ENCODE peak calls at places on chromosomes 2 and 18, in seven cellular contexts. A is right atrium auricular region, T is GM23338, S is hepatocyte, W is cardiac muscle cell, J is heart left ventricle, E is Panc1. M is an unnamed sample.
A peak's percentile ranks its signal among the peaks of the same experiment; 100 is the strongest.

GRCh38 chr2:28408764-28409599 is 16.3 kb downstream of the FOSL2 start:
- DNase-seq in T (no peak), J (no peak), E (no peak), W (no peak), A (no peak), S (no peak), M (no peak)

GRCh38 chr2:113276906-113277425 is 1.8 kb downstream of the PAX8 start:
- DNase-seq in W (no peak), T (peak; percentile 80), S (no peak), E (no peak), A (no peak), J (no peak), M (no peak)

GRCh38 chr2:127084611-127085031 is 22.3 kb downstream of the BIN1 start:
- DNase-seq in T (no peak), S (peak; percentile 48), W (no peak), A (no peak), E (no peak), J (no peak), M (no peak)

GRCh38 chr2:10362096-10362897 is 59.6 kb downstream of the HPCAL1 start:
- DNase-seq in E (no peak), W (no peak), S (no peak), J (no peak), T (no peak), A (no peak), M (no peak)

GRCh38 chr2:38615237-38615636 is 12.5 kb upstream of the HNRNPLL start:
- DNase-seq in A (no peak), E (no peak), J (no peak), W (no peak), S (no peak), T (no peak), M (no peak)

GRCh38 chr2:168348076-168348475 is 100.7 kb upstream of the STK39 start:
- DNase-seq in A (no peak), W (peak; percentile 70), J (peak; percentile 45), E (no peak), T (peak; percentile 86), S (peak; percentile 67), M (peak; percentile 57)

GRCh38 chr18:71849407-71849806 is 694.7 kb downstream of the CBLN2 start:
- DNase-seq in A (no peak), W (no peak), T (peak; percentile 3), E (no peak), S (no peak), J (no peak), M (no peak)

GRCh38 chr18:74994502-74995403 is 214.2 kb downstream of the PTGR3 start:
- DNase-seq in W (no peak), E (peak; percentile 80), A (no peak), T (no peak), J (no peak), S (no peak), M (no peak)

GRCh38 chr18:61851940-61852451 is 40.8 kb downstream of the RNF152 start:
- DNase-seq in E (no peak), A (no peak), J (no peak), W (no peak), S (no peak), T (no peak), M (no peak)

GRCh38 chr2:68594674-68595492 is 48.5 kb upstream of the PROKR1 start:
- DNase-seq in A (no peak), T (peak; percentile 72), E (peak; percentile 35), S (peak; percentile 39), J (peak; percentile 26), W (peak; percentile 17), M (peak; percentile 18)

GRCh38 chr2:234994340-234995321 is 42.8 kb downstream of the SH3BP4 start:
- DNase-seq in S (no peak), J (no peak), E (no peak), A (no peak), W (no peak), T (no peak), M (no peak)

GRCh38 chr2:76413436-76413835 is 702.7 kb upstream of the GCFC2 start:
- DNase-seq in T (no peak), A (no peak), E (no peak), W (no peak), J (no peak), S (no peak), M (no peak)

GRCh38 chr18:37327063-37327577 is 238.5 kb downstream of the CELF4 start:
- DNase-seq in A (no peak), T (no peak), E (no peak), W (no peak), J (no peak), S (no peak), M (no peak)

GRCh38 chr2:141493936-141494335 is 636.9 kb downstream of the LRP1B start:
- DNase-seq in J (no peak), E (no peak), W (no peak), S (no peak), A (no peak), T (no peak), M (no peak)

GRCh38 chr18:9712130-9712577 is 4.1 kb downstream of the RAB31 start:
- DNase-seq in W (no peak), A (peak; percentile 49), T (no peak), J (no peak), E (no peak), S (no peak), M (no peak)

GRCh38 chr2:27065128-27065527 is 6.3 kb downstream of the OST4 start:
- DNase-seq in S (no peak), E (no peak), J (no peak), T (no peak), W (no peak), A (no peak), M (no peak)
- H3K36me3 ChIP-seq in S (no peaks in the 10 kb centered on the region), E (no peaks in the 10 kb centered on the region), J (peaks cover 21% of the 10 kb centered on the region), T (peaks cover 3% of the 10 kb centered on the region), W (peaks cover 21% of the 10 kb centered on the region), A (peaks cover 25% of the 10 kb centered on the region), M (no peaks in the 10 kb centered on the region)

GRCh38 chr18:76955529-76956170 is 133.3 kb downstream of the ZNF236 start:
- DNase-seq in A (no peak), J (no peak), T (no peak), S (no peak), E (no peak), W (no peak), M (no peak)

GRCh38 chr18:76952747-76953146 is 130.4 kb downstream of the ZNF236 start:
- DNase-seq in J (no peak), T (no peak), W (no peak), E (no peak), S (no peak), A (no peak), M (no peak)

GRCh38 chr18:76951600-76952247 is 129.4 kb downstream of the ZNF236 start:
- DNase-seq in J (no peak), S (no peak), W (no peak), E (no peak), A (no peak), T (no peak), M (no peak)

GRCh38 chr18:76956648-76957047 is 134.3 kb downstream of the ZNF236 start:
- DNase-seq in S (no peak), T (no peak), E (no peak), A (no peak), W (no peak), J (no peak), M (no peak)

DNA sequence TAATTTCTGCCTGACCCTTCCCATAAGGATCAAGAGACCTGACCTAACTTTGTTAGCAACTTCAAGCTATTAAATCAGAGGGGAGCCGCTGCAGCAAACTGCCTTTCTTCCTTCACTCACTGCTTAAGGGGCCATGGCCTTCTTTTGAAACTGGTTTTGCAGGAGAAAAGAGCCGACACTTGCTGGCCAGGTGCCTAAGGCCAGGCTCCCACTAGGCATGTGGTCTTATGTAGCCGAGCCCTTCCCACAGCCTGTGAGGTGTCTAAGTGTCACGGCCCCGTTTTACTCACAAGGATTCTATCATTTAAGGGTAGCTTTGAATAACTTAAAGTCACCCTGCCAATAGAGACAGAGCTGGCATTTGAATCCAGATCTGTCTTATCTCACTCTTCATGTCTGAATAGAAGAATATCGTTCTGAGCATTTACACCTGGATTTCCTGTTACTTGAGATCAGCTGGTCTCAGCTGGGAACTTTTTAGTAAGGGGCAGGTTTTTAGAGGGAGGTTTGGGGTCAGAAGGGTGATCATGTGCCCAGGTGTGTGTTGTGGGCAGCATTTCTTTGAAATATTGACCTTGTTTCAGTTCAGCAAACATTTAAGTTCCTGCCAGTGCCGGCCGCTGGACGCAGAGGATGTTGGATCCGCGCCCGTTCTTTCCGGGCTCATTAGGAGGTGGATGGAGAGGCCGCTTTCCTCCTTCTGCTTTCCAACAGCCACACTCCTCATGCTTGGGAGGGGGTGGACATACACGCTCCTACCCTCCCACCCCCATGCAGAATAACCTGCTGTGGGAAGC is 131.0 kb downstream of the ZNF236 start:
- DNase-seq in T (no peak), S (no peak), E (no peak), W (no peak), J (peak; percentile 69), A (peak; percentile 81), M (no peak)
- H3K4me3 ChIP-seq in T (no peak overlapping the region), S (no peak overlapping the region), E (no peak overlapping the region), W (no peak overlapping the region), J (no peak overlapping the region), A (no peak overlapping the region), M (no peak overlapping the region)

GRCh38 chr2:88600038-88600465 is 27.2 kb downstream of the EIF2AK3 start:
- DNase-seq in J (peak; percentile 59), T (peak; percentile 83), S (peak; percentile 90), A (no peak), W (peak; percentile 37), E (peak; percentile 99), M (peak; percentile 39)
- H3K4me1 ChIP-seq in J (peaks cover 60% of the 10 kb centered on the region), T (peaks cover 33% of the 10 kb centered on the region), S (peaks cover 10% of the 10 kb centered on the region), A (no peaks in the 10 kb centered on the region), W (peaks cover 14% of the 10 kb centered on the region), E (peaks cover 10% of the 10 kb centered on the region), M (peaks cover 1% of the 10 kb centered on the region)

GRCh38 chr2:238256111-238256510 is 16.3 kb upstream of the HES6 start:
- DNase-seq in E (no peak), S (no peak), W (no peak), J (no peak), T (no peak), A (no peak), M (no peak)

GRCh38 chr2:238255146-238255545 is 15.3 kb upstream of the HES6 start:
- DNase-seq in J (no peak), A (no peak), E (no peak), W (no peak), T (no peak), S (no peak), M (no peak)

GRCh38 chr2:238252766-238253630 is 13.2 kb upstream of the HES6 start:
- DNase-seq in A (no peak), S (no peak), T (no peak), J (no peak), W (no peak), E (no peak), M (no peak)

GRCh38 chr2:238255636-238256035 is 15.8 kb upstream of the HES6 start:
- DNase-seq in A (no peak), E (no peak), W (no peak), T (no peak), S (no peak), J (no peak), M (no peak)

GRCh38 chr2:238254095-238254494 is 14.3 kb upstream of the HES6 start:
- DNase-seq in J (no peak), A (no peak), E (no peak), S (no peak), W (no peak), T (no peak), M (no peak)
- H3K36me3 ChIP-seq in J (peaks cover 89% of the 10 kb centered on the region), A (peaks cover 96% of the 10 kb centered on the region), E (no peaks in the 10 kb centered on the region), S (no peaks in the 10 kb centered on the region), W (no peaks in the 10 kb centered on the region), T (no peaks in the 10 kb centered on the region), M (no peaks in the 10 kb centered on the region)

M was measured in iPS DF 6.9.